ENCODE peak calls at places on chromosome 20, in eight cellular contexts. R, I, M, K, C, Q, F and S are unnamed samples.
A peak's percentile ranks its signal among the peaks of the same experiment; 100 is the strongest.

GRCh38 chr20:43507150-43508080 is at the start of gene L3MBTL1:
- DNase-seq in R (no peak), I (peak; percentile 53), M (peak; percentile 35), K (peak; percentile 71), C (no peak), Q (peak; percentile 72), F (peak; percentile 58), S (no peak)

GRCh38 chr20:6026051-6026450 is 27.8 kb downstream of the LRRN4 start:
- DNase-seq in R (no peak), I (no peak), M (no peak), K (no peak), C (no peak), Q (no peak), F (no peak), S (no peak)

GRCh38 chr20:8757146-8757545 is 311.7 kb upstream of the PLCB4 start:
- DNase-seq in R (no peak), I (no peak), M (no peak), K (no peak), C (no peak), Q (peak; percentile 20), F (no peak), S (no peak)

GRCh38 chr20:56316483-56316882 is 42.3 kb upstream of the FAM210B start:
- DNase-seq in R (no peak), I (no peak), M (no peak), K (no peak), C (no peak), Q (no peak), F (no peak), S (no peak)

GRCh38 chr20:14948416-14948815 is 611.0 kb upstream of the FLRT3 start:
- DNase-seq in R (no peak), I (no peak), M (peak; percentile 9), K (no peak), C (no peak), Q (peak; percentile 37), F (no peak), S (no peak)

GRCh38 chr20:44501448-44501847 is 20.4 kb downstream of the SERINC3 start:
- DNase-seq in R (no peak), I (no peak), M (no peak), K (no peak), C (no peak), Q (no peak), F (no peak), S (no peak)

GRCh38 chr20:21156266-21156665 is 30.4 kb downstream of the KIZ start:
- DNase-seq in R (no peak), I (no peak), M (no peak), K (no peak), C (no peak), Q (no peak), F (no peak), S (no peak)

GRCh38 chr20:11204926-11205768 is 531.3 kb upstream of the JAG1 start:
- DNase-seq in R (peak; percentile 38), I (peak; percentile 80), M (peak; percentile 79), K (no peak), C (no peak), Q (peak; percentile 89), F (peak; percentile 77), S (no peak)

GRCh38 chr20:45771182-45771759 is 20.4 kb downstream of the WFDC3 start:
- DNase-seq in R (peak; percentile 77), I (peak; percentile 93), M (peak; percentile 88), K (peak; percentile 78), C (no peak), Q (peak; percentile 77), F (peak; percentile 89), S (peak; percentile 95)

GRCh38 chr20:21230686-21231085 is 72.4 kb upstream of the XRN2 start:
- DNase-seq in R (no peak), I (no peak), M (no peak), K (no peak), C (no peak), Q (no peak), F (no peak), S (no peak)

GRCh38 chr20:8901237-8902025 is 167.5 kb upstream of the PLCB4 start:
- DNase-seq in R (peak; percentile 45), I (no peak), M (no peak), K (no peak), C (no peak), Q (no peak), F (no peak), S (no peak)

GRCh38 chr20:1900321-1900791 is 5.1 kb downstream of the SIRPA start:
- DNase-seq in R (peak; percentile 50), I (peak; percentile 74), M (peak; percentile 78), K (no peak), C (no peak), Q (peak; percentile 89), F (peak; percentile 44), S (no peak)

GRCh38 chr20:62860924-62861691 is 514 bp downstream of the TCFL5 start:
- DNase-seq in R (no peak), I (no peak), M (no peak), K (no peak), C (no peak), Q (peak; percentile 29), F (no peak), S (no peak)

GRCh38 chr20:62699296-62699695 is 9.3 kb upstream of the NTSR1 start:
- DNase-seq in R (no peak), I (no peak), M (no peak), K (peak; percentile 39), C (no peak), Q (no peak), F (no peak), S (no peak)

GRCh38 chr20:37297066-37297736 is 7.7 kb downstream of the MANBAL start:
- DNase-seq in R (peak; percentile 81), I (no peak), M (no peak), K (no peak), C (no peak), Q (peak; percentile 37), F (no peak), S (no peak)

GRCh38 chr20:1075564-1075963 is 42.8 kb upstream of the PSMF1 start:
- DNase-seq in R (no peak), I (no peak), M (no peak), K (no peak), C (no peak), Q (no peak), F (no peak), S (no peak)

GRCh38 chr20:34337982-34338756 is 24.9 kb upstream of the ITCH start:
- DNase-seq in R (no peak), I (peak; percentile 74), M (no peak), K (no peak), C (no peak), Q (no peak), F (no peak), S (no peak)

GRCh38 chr20:50285376-50286173 is 94.9 kb downstream of the CEBPB start:
- DNase-seq in R (peak; percentile 78), I (peak; percentile 68), M (peak; percentile 72), K (no peak), C (no peak), Q (no peak), F (no peak), S (no peak)

GRCh38 chr20:3800256-3800877 is 4.3 kb downstream of the CDC25B start:
- DNase-seq in R (no peak), I (no peak), M (no peak), K (peak; percentile 47), C (no peak), Q (no peak), F (no peak), S (no peak)

GRCh38 chr20:8661229-8662023 is 407.5 kb upstream of the PLCB4 start:
- DNase-seq in R (no peak), I (no peak), M (no peak), K (no peak), C (no peak), Q (no peak), F (no peak), S (no peak)

GRCh38 chr20:17806739-17807441 is 107.1 kb downstream of the BANF2 start:
- DNase-seq in R (peak; percentile 92), I (no peak), M (peak; percentile 48), K (peak; percentile 81), C (no peak), Q (no peak), F (peak; percentile 96), S (peak; percentile 89)

GRCh38 chr20:41572010-41572572 is 46.1 kb downstream of the CHD6 start:
- DNase-seq in R (no peak), I (no peak), M (no peak), K (no peak), C (no peak), Q (no peak), F (peak; percentile 16), S (no peak)
- TF ChIP-seq CTCF in R (no peak), I (no peak), M (peak; percentile 15), K (no peak), C (no peak), Q (no peak), F (no peak), S (no peak)

GRCh38 chr20:38875170-38875993 is 50.8 kb upstream of the FAM83D start:
- DNase-seq in R (peak; percentile 42), I (peak; percentile 93), M (peak; percentile 92), K (no peak), C (no peak), Q (no peak), F (no peak), S (no peak)
- TF ChIP-seq POLR2A in R (no peak), I (peak; percentile 9), M (no peak), K (no peak), C (no peak), Q (no peak), F (no peak), S (no peak)

DNA sequence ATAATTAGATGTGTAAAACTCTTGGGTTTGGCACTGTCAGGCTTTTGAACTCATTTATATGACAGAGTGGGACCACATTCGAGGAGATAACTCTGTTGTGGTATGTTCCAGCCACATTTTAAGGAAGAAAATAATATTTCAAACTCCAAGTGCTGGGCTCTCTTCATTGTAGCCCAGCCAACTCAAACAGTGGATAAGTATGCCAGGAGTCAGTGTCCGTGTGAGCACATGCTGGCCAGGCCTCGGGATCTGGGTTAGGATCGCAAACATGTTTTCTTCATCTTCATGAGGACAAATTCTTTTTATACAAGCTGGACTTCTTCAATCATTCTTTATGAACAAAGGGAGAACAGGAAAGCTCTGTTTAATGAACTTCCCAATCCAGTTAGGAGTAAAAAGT is 497.5 kb downstream of the MAFB start:
- DNase-seq in R (no peak), I (no peak), M (no peak), K (no peak), C (no peak), Q (no peak), F (no peak), S (no peak)
- H3K4me3 ChIP-seq in R (no peak overlapping the region), I (no peak overlapping the region), M (no peak overlapping the region), K (no peak overlapping the region), C (no peak overlapping the region), Q (no peak overlapping the region), F (no peak overlapping the region), S (no peak overlapping the region)

DNA sequence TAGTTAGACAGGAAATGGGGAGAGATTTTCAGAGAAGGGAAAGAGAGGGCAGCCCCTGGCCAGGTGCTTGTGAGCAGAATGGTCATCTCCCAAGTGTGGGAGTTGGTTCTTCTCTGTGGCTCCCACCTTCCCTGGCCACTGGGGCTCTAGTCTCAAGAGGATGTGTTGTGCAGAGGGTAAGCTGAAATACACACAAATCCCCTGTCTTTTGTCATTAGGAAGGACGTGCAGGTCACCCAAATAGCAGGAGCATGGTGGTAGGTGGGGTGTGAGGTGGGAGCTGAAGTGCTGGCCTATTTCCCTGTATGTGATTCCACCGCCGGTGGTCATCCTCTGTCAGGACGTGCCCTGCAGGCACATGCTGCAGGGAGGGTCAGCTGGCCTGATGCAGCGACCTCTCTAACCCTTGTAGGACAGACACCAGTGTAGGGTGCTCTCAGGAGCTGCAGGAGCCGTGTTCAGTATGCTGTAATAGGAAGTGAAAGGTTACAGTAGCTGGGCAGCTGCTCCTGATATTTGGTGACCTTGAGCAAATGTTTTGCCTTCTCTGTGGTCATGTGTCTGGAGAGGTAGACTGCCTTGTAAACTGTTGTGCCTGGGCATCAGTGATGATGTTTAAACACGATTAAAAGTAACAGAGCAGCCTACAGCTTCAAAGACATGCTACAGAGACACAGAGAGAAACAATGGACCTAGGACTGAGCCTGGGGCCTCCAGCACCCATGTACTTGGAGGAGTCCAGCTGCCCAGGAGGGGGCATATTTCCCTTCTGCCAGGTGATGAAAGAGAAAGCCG is 3.3 kb upstream of the CST3 start:
- DNase-seq in R (no peak), I (no peak), M (no peak), K (no peak), C (no peak), Q (no peak), F (no peak), S (no peak)
- TF ChIP-seq CTCF in R (no peak), I (no peak), M (no peak), K (no peak), C (no peak), Q (no peak), F (no peak), S (no peak)